ENCODE peak calls at places on chromosomes 4 and X, in seven cellular contexts. H, S, I, J, G, R and A are unnamed samples.

GRCh38 chr4:94208268-94208667 is 603 bp downstream of the SMARCAD1 start:
- DNase-seq in S (no peak), G (no peak), R (no peak), I (peak), H (no peak), J (no peak), A (no peak)

GRCh38 chr4:109574443-109574850 is 14.4 kb downstream of the MCUB start:
- DNase-seq in R (no peak), I (no peak), G (no peak), S (no peak), H (no peak), J (peak), A (no peak)

GRCh38 chr4:122666527-122667245 is 45.8 kb upstream of the IL21 start:
- DNase-seq in R (no peak), G (no peak), I (no peak), H (peak), J (no peak), S (no peak), A (peak)

GRCh38 chr4:29539226-29539625 is 1180.9 kb upstream of the PCDH7 start:
- DNase-seq in J (no peak), R (no peak), S (no peak), G (no peak), H (no peak), I (no peak), A (no peak)

GRCh38 chr4:154415313-154415712 is 76.3 kb downstream of the DCHS2 start:
- DNase-seq in J (no peak), G (no peak), I (no peak), H (no peak), S (no peak), R (no peak), A (no peak)

GRCh38 chr4:114563536-114564315 is 34.9 kb upstream of the UGT8 start:
- DNase-seq in S (no peak), R (no peak), I (no peak), G (no peak), J (no peak), H (no peak), A (no peak)

GRCh38 chr4:89800012-89800516 is 36.9 kb downstream of the SNCA start:
- DNase-seq in J (no peak), G (no peak), I (no peak), H (no peak), S (no peak), R (no peak), A (no peak)

GRCh38 chr4:173913496-173913895 is 370.0 kb downstream of the FBXO8 start:
- DNase-seq in H (no peak), G (no peak), J (no peak), R (no peak), I (no peak), S (no peak), A (no peak)

GRCh38 chrX:71870337-71871098 is 40.1 kb upstream of the NHSL2 start:
- DNase-seq in I (no peak), J (peak), S (no peak), G (peak), H (peak), R (no peak), A (no peak)

GRCh38 chr4:167721574-167721973 is 370.8 kb upstream of the ANXA10 start:
- DNase-seq in S (no peak), R (no peak), G (no peak), J (no peak), H (no peak), I (no peak), A (no peak)

GRCh38 chr4:24781999-24782745 is 13.2 kb upstream of the SOD3 start:
- DNase-seq in G (no peak), H (no peak), J (no peak), R (no peak), I (no peak), S (no peak), A (no peak)

GRCh38 chrX:69503228-69503834 is 795 bp upstream of the NALF2 start:
- DNase-seq in H (peak), J (peak), R (no peak), I (peak), S (no peak), G (no peak), A (no peak)

GRCh38 chr4:102625232-102625930 is 124.2 kb downstream of the NFKB1 start:
- DNase-seq in G (no peak), R (no peak), J (peak), I (peak), H (no peak), S (no peak), A (no peak)

GRCh38 chr4:148986951-148987350 is 544.7 kb upstream of the NR3C2 start:
- DNase-seq in J (no peak), G (no peak), R (no peak), I (no peak), S (no peak), H (peak), A (no peak)

GRCh38 chrX:3184176-3184930 is 143.1 kb downstream of the ARSF start:
- DNase-seq in I (no peak), J (peak), G (no peak), H (no peak), R (no peak), S (no peak), A (no peak)

GRCh38 chr4:3363411-3364141 is 70.8 kb downstream of the RGS12 start:
- DNase-seq in S (no peak), H (no peak), I (peak), R (no peak), J (no peak), G (peak), A (no peak)

GRCh38 chr4:76611164-76611563 is 176.1 kb downstream of the SHROOM3 start:
- DNase-seq in G (no peak), H (no peak), J (no peak), I (no peak), S (no peak), R (no peak), A (no peak)

GRCh38 chr4:150235795-150236385 is 157.6 kb downstream of the DCLK2 start:
- DNase-seq in I (no peak), S (no peak), H (no peak), J (no peak), R (no peak), G (no peak), A (no peak)

GRCh38 chr4:38664704-38665401 is 854 bp downstream of the KLF3 start:
- DNase-seq in I (peak), J (peak), R (no peak), S (peak), H (no peak), G (peak), A (no peak)

GRCh38 chr4:3868841-3869572 is 102.8 kb downstream of the ADRA2C start:
- DNase-seq in J (no peak), S (no peak), H (no peak), I (no peak), R (no peak), G (no peak), A (no peak)

GRCh38 chr4:57668621-57669020 is 558.4 kb upstream of the IGFBP7 start:
- DNase-seq in S (no peak), I (no peak), R (no peak), G (no peak), H (no peak), J (no peak), A (no peak)

GRCh38 chr4:69823481-69824186 is 36.3 kb downstream of the SULT1E1 start:
- DNase-seq in G (no peak), R (no peak), S (no peak), H (peak), I (peak), J (peak), A (no peak)

GRCh38 chr4:133866328-133866699 is 335.3 kb downstream of the PABPC4L start:
- DNase-seq in H (no peak), G (no peak), R (no peak), I (no peak), J (no peak), S (no peak), A (no peak)

GRCh38 chr4:2934077-2934812 is 29.0 kb downstream of the NOP14 start:
- DNase-seq in I (no peak), R (no peak), S (peak), G (no peak), J (no peak), H (no peak), A (no peak)

GRCh38 chr4:156659983-156660382 is 311.6 kb downstream of the PDGFC start:
- DNase-seq in G (no peak), H (no peak), R (no peak), J (no peak), S (no peak), I (no peak), A (no peak)

GRCh38 chr4:2714071-2714770 is 41.9 kb downstream of the TNIP2 start:
- DNase-seq in J (no peak), I (peak), G (no peak), S (no peak), H (no peak), R (no peak), A (no peak)

GRCh38 chr4:120785202-120785601 is 137.3 kb downstream of the PRDM5 start:
- DNase-seq in R (no peak), J (no peak), G (no peak), S (no peak), I (no peak), H (no peak), A (no peak)

GRCh38 chrX:153400146-153401132 is 711 bp downstream of the PNMA6E start:
- DNase-seq in H (peak), G (peak), S (peak), R (no peak), J (peak), I (peak), A (no peak)
- H3K27ac ChIP-seq in H (no peak), G (no peak), S (no peak), R (no peak), J (no peak), I (no peak), A (no peak)

DNA sequence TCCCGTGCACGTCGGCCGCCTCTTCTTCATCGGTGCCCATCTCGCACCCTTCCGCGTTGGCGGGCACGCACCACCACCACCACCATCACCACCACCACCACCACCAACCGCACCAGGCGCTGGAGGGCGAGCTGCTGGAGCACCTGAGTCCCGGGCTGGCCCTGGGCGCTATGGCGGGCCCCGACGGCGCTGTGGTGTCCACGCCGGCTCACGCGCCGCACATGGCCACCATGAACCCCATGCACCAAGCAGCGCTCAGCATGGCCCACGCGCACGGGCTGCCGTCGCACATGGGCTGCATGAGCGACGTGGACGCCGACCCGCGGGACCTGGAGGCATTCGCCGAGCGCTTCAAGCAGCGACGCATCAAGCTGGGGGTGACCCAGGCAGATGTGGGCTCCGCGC is 1.3 kb downstream of the POU4F2 start:
- DNase-seq in J (no peak), R (no peak), S (no peak), I (no peak), H (no peak), G (no peak), A (no peak)
- H3K4me3 ChIP-seq in J (no peak), R (no peak), S (no peak), I (no peak), H (no peak), G (peak), A (no peak)

DNA sequence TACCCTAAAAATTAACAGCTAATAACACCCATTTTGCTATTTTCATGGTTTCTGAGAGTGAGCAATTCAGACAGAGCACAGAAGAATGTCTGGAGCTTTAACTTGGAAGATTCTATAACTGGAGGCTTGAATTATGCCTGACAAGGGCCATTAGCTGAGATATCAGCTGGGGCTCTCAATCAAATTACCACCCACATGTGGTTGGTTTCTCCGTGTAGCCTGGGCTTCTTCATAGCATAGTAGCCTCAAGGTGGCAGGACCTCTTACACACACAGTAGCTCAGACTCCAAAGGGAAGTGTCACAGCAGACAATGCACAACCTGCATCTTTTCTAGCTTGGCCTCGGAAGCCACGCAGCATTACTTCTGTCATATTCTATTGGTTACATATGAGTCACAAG is 127.3 kb downstream of the EFHC2 start:
- DNase-seq in H (no peak), R (no peak), S (no peak), J (no peak), G (no peak), I (peak), A (no peak)
- TF ChIP-seq SIN3A in H (no peak), R (no peak), S (no peak), J (no peak), G (no peak), I (no peak), A (no peak)

GRCh38 chr4:17504081-17504480 is 7.8 kb downstream of the QDPR start:
- DNase-seq in H (no peak), R (no peak), J (no peak), G (no peak), S (no peak), I (peak), A (no peak)
- H3K27ac ChIP-seq in H (no peak), R (no peak), J (no peak), G (no peak), S (no peak), I (no peak), A (no peak)

DNA sequence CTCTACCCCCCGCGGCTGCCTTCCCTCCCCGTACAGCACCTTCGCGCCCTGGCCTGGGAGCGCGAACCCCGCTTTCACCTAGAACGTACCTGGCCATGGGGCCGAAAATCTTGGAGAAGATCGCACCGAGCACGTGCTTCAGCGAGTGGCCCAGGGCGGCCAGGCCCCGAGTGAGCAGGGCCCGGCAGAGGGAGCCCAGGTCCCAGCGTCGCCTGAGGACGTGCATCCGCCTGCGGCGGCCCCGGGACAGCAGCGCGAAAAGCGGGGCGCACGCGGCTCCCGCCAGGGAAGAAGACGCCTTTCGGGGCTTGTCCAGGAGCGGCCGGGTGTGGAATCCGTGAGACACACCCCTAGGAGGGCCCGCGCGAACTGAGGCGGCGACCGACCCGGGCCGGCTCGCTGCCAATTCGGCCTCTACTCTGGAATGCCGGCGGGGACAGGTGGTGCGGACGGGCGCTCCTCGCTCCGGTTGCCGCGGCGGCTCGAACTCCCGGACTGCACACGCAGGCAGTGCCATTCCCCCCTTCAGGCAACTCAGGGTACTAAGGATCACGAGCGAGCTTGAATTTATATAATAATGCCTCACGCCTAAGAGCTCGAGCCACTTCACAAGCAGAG is at the start of gene HS6ST2:
- DNase-seq in R (no peak), J (no peak), I (peak), H (peak), G (peak), S (no peak), A (no peak)
- H3K4me3 ChIP-seq in R (no peak), J (no peak), I (peak), H (peak), G (peak), S (no peak), A (peak)

GRCh38 chr4:170591076-170591475 is 501.3 kb upstream of the AADAT start:
- DNase-seq in G (no peak), S (no peak), H (no peak), I (no peak), R (no peak), J (no peak), A (no peak)

GRCh38 chr4:170589597-170590191 is 499.9 kb upstream of the AADAT start:
- DNase-seq in H (peak), J (peak), R (peak), S (no peak), G (no peak), I (peak), A (peak)
- TF ChIP-seq SIN3A in H (no peak), J (no peak), R (no peak), S (no peak), G (no peak), I (no peak), A (no peak)

GRCh38 chr4:140756292-140757219 is at the start of gene TBC1D9:
- DNase-seq in H (peak), I (peak), S (no peak), J (peak), G (peak), R (peak), A (peak)
- H3K27ac ChIP-seq in H (peak), I (peak), S (no peak), J (peak), G (peak), R (peak), A (peak)